ENCODE peak calls at places on chromosomes 3 and 15, in nine cellular contexts. Y, V, C, J, Z, U, I, H and Q are unnamed samples.

GRCh38 chr3:183229177-183229576 is 23.9 kb upstream of the B3GNT5 start:
- DNase-seq in C (no peak), U (no peak), Z (no peak), I (no peak), V (no peak), Y (no peak), J (no peak), H (no peak), Q (no peak)

GRCh38 chr3:87305517-87305916 is 29.1 kb upstream of the POU1F1 start:
- DNase-seq in U (no peak), Z (no peak), J (no peak), C (no peak), I (no peak), V (no peak), Y (no peak), H (no peak), Q (no peak)

GRCh38 chr3:13884851-13885703 is 5.2 kb upstream of the WNT7A start:
- DNase-seq in U (no peak), C (no peak), J (peak; percentile 81), V (no peak), I (no peak), Y (no peak), Z (no peak), H (no peak), Q (no peak)

GRCh38 chr15:43505723-43506122 is 11.7 kb upstream of the MAP1A start:
- DNase-seq in H (no peak), Y (no peak), J (no peak), C (no peak), Z (no peak), I (no peak), V (peak; percentile 89), U (no peak), Q (no peak)

GRCh38 chr3:11757441-11757875 is 89.2 kb downstream of the TAMM41 start:
- DNase-seq in C (no peak), J (no peak), H (no peak), I (no peak), V (peak; percentile 16), Z (no peak), U (no peak), Y (no peak), Q (no peak)

GRCh38 chr3:87260270-87260669 is 16.1 kb downstream of the POU1F1 start:
- DNase-seq in U (no peak), H (no peak), V (peak; percentile 10), Y (peak; percentile 3), I (no peak), Z (no peak), J (peak; percentile 25), C (no peak), Q (no peak)

GRCh38 chr3:118075873-118076272 is 958.8 kb downstream of the IGSF11 start:
- DNase-seq in Y (no peak), C (no peak), V (peak; percentile 26), H (no peak), U (no peak), I (no peak), J (no peak), Z (no peak), Q (no peak)

GRCh38 chr3:4643904-4644547 is 150.9 kb downstream of the ITPR1 start:
- DNase-seq in V (no peak), Y (no peak), H (no peak), U (no peak), C (no peak), I (no peak), J (no peak), Z (no peak), Q (no peak)

GRCh38 chr3:143644370-143645089 is 203.7 kb downstream of the SLC9A9 start:
- DNase-seq in Z (peak; percentile 14), V (peak; percentile 10), H (no peak), U (peak; percentile 41), J (peak; percentile 43), Y (peak; percentile 15), I (peak; percentile 57), C (no peak), Q (no peak)
- TF ChIP-seq CTCF in Z (peak; percentile 55), V (peak; percentile 53), H (no peak), U (peak; percentile 71), J (peak; percentile 47), Y (peak; percentile 62), I (peak; percentile 70), C (peak; percentile 20), Q (peak; percentile 91)

GRCh38 chr3:151283387-151283786 is 5.0 kb upstream of the P2RY14 start:
- DNase-seq in J (no peak), I (no peak), V (no peak), Y (no peak), H (no peak), C (no peak), U (no peak), Z (no peak), Q (no peak)

GRCh38 chr3:151281671-151282334 is 3.5 kb upstream of the P2RY14 start:
- DNase-seq in V (peak; percentile 66), U (peak; percentile 56), C (no peak), I (no peak), J (no peak), H (no peak), Y (no peak), Z (no peak), Q (no peak)

GRCh38 chr3:151283907-151284461 is 5.6 kb upstream of the P2RY14 start:
- DNase-seq in H (no peak), U (peak; percentile 50), Z (no peak), Y (no peak), C (no peak), I (no peak), J (no peak), V (peak; percentile 53), Q (no peak)

GRCh38 chr3:151285940-151286339 is 7.6 kb upstream of the P2RY14 start:
- DNase-seq in Y (no peak), J (no peak), Z (no peak), U (no peak), H (no peak), I (no peak), V (no peak), C (no peak), Q (no peak)

GRCh38 chr3:151282921-151283320 is 4.6 kb upstream of the P2RY14 start:
- DNase-seq in V (no peak), U (no peak), C (no peak), Y (no peak), H (no peak), J (peak; percentile 41), Z (no peak), I (no peak), Q (no peak)
- TF ChIP-seq CTCF in V (peak; percentile 65), U (peak; percentile 74), C (peak; percentile 50), Y (peak; percentile 57), H (peak; percentile 90), J (no peak), Z (peak; percentile 53), I (peak; percentile 84), Q (peak; percentile 92)

GRCh38 chr3:30730967-30731366 is 124.6 kb downstream of the TGFBR2 start:
- DNase-seq in H (no peak), U (no peak), J (no peak), C (no peak), Y (no peak), Z (no peak), V (no peak), I (no peak), Q (no peak)

GRCh38 chr3:30733681-30734080 is 127.3 kb downstream of the TGFBR2 start:
- DNase-seq in H (no peak), J (no peak), U (no peak), Y (no peak), V (no peak), I (no peak), Z (no peak), C (no peak), Q (no peak)

GRCh38 chr3:30729512-30729911 is 123.1 kb downstream of the TGFBR2 start:
- DNase-seq in U (no peak), V (no peak), C (no peak), J (no peak), H (no peak), I (no peak), Z (no peak), Y (no peak), Q (no peak)

GRCh38 chr3:30737746-30738499 is 131.5 kb downstream of the TGFBR2 start:
- DNase-seq in C (no peak), U (no peak), Y (no peak), V (no peak), H (no peak), Z (no peak), I (no peak), J (no peak), Q (no peak)

GRCh38 chr3:30733229-30733628 is 126.8 kb downstream of the TGFBR2 start:
- DNase-seq in C (no peak), I (no peak), U (no peak), H (no peak), J (no peak), V (no peak), Y (no peak), Z (no peak), Q (no peak)
- TF ChIP-seq CTCF in C (no peak), I (no peak), U (no peak), H (no peak), J (no peak), V (no peak), Y (no peak), Z (no peak), Q (no peak)

GRCh38 chr3:98589331-98589870 is 4.0 kb downstream of the CPOX start:
- DNase-seq in C (no peak), U (no peak), V (no peak), I (no peak), Y (no peak), H (no peak), J (no peak), Z (no peak), Q (no peak)

GRCh38 chr3:98583766-98584165 is 9.6 kb downstream of the CPOX start:
- DNase-seq in Z (no peak), U (no peak), Y (no peak), C (no peak), V (no peak), H (no peak), I (no peak), J (no peak), Q (no peak)

GRCh38 chr3:98584563-98584962 is 8.8 kb downstream of the CPOX start:
- DNase-seq in Z (no peak), U (no peak), Y (no peak), I (no peak), J (no peak), H (no peak), C (no peak), V (no peak), Q (no peak)

GRCh38 chr3:98592345-98592935 is 971 bp downstream of the CPOX start:
- DNase-seq in V (no peak), C (no peak), I (no peak), J (no peak), Z (no peak), H (no peak), U (no peak), Y (no peak), Q (no peak)

DNA sequence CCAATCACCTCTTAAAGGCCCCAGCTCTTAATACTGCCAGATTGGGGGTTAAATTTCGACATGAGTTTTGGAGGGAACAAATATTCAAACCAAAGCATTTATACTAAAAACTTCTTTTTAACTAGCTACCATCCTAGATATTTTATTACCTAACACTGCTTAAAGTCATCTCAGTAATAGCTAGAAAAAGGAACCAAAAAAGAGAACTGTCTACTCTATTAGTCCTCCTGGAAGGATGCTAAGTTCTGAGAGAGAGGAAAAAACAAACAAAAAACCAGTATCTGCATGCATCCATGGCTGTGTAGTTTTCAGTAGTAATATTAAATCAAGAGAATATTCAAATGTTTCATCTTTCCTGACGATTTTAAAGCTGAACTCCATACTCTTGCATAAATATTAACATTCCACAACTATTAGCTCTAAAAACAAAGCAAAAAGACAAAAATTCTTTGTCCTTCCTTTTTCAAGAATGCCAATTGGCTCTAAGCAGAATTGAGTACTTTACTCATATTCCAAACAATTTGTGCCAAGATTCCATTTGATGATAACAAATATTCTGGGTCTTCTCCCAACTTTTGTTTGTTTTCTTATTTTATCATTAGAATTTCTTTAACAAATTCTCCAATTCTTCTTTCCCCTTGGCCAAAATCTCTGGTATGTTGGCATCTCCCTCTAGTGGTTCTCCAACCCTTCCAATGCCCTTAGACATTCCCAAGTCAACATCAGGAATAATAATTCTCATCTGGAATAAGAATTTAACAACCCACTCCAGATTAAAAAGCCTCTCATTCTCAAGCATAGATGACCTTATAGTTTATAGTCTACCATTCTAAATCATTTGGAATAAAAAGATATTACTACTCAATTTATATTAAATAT is 5.5 kb downstream of the CPOX start:
- DNase-seq in I (no peak), U (no peak), J (no peak), C (no peak), H (no peak), Z (no peak), Y (no peak), V (no peak), Q (no peak)
- TF ChIP-seq CTCF in I (no peak), U (no peak), J (peak; percentile 5), C (no peak), H (no peak), Z (no peak), Y (peak; percentile 55), V (peak; percentile 46), Q (peak; percentile 70)